ENCODE peak calls at places on chromosomes 2 and 18, in four cellular contexts. One of them, this sample, is unnamed.

GRCh38 chr2:32058130-32058529 is 5.2 kb upstream of the SPAST start:
- DNase-seq in HFF-Myc: no peak
- DNase-seq in nephron progenitor cell: no peak
- DNase-seq in SHP77: no peak
- DNase-seq in this sample: no peak

GRCh38 chr2:162629085-162629484 is 209.5 kb downstream of the KCNH7 start:
- DNase-seq in HFF-Myc: no peak
- DNase-seq in nephron progenitor cell: no peak
- DNase-seq in SHP77: no peak
- DNase-seq in this sample: no peak

GRCh38 chr2:221501210-221501882 is 70.8 kb downstream of the EPHA4 start:
- DNase-seq in HFF-Myc: no peak
- DNase-seq in nephron progenitor cell: no peak
- DNase-seq in SHP77: no peak
- DNase-seq in this sample: peak; percentile 54

GRCh38 chr2:176818653-176819052 is 393.9 kb upstream of the HNRNPA3 start:
- DNase-seq in HFF-Myc: no peak
- DNase-seq in nephron progenitor cell: peak; percentile 16
- DNase-seq in SHP77: no peak
- DNase-seq in this sample: no peak

GRCh38 chr18:74328196-74328595 is 12.6 kb downstream of the C18orf63 start:
- DNase-seq in HFF-Myc: peak; percentile 37
- DNase-seq in nephron progenitor cell: no peak
- DNase-seq in SHP77: no peak
- DNase-seq in this sample: no peak

GRCh38 chr2:16226942-16227664 is 286.8 kb downstream of the MYCN start:
- DNase-seq in HFF-Myc: no peak
- DNase-seq in nephron progenitor cell: no peak
- DNase-seq in SHP77: no peak
- DNase-seq in this sample: no peak

GRCh38 chr2:101762451-101763171 is 65.1 kb downstream of the MAP4K4 start:
- DNase-seq in HFF-Myc: no peak
- DNase-seq in nephron progenitor cell: no peak
- DNase-seq in SHP77: no peak
- DNase-seq in this sample: no peak

GRCh38 chr2:224183086-224183485 is 144.0 kb upstream of the SERPINE2 start:
- DNase-seq in HFF-Myc: no peak
- DNase-seq in nephron progenitor cell: no peak
- DNase-seq in SHP77: no peak
- DNase-seq in this sample: no peak

GRCh38 chr2:133705287-133705686 is 137.0 kb upstream of the NCKAP5 start:
- DNase-seq in HFF-Myc: no peak
- DNase-seq in nephron progenitor cell: no peak
- DNase-seq in SHP77: no peak
- DNase-seq in this sample: no peak

GRCh38 chr2:226123307-226123706 is 676.3 kb downstream of the IRS1 start:
- DNase-seq in HFF-Myc: no peak
- DNase-seq in nephron progenitor cell: no peak
- DNase-seq in SHP77: no peak
- DNase-seq in this sample: no peak

GRCh38 chr2:111119004-111119846 is 1.5 kb upstream of the BCL2L11 start:
- DNase-seq in HFF-Myc: no peak
- DNase-seq in nephron progenitor cell: peak; percentile 38
- DNase-seq in SHP77: no peak
- DNase-seq in this sample: no peak

GRCh38 chr2:224466315-224466714 is 64.4 kb upstream of the FAM124B start:
- DNase-seq in HFF-Myc: no peak
- DNase-seq in nephron progenitor cell: no peak
- DNase-seq in SHP77: no peak
- DNase-seq in this sample: no peak

GRCh38 chr18:32929213-32929612 is 156.4 kb upstream of the KLHL14 start:
- DNase-seq in HFF-Myc: no peak
- DNase-seq in nephron progenitor cell: no peak
- DNase-seq in SHP77: no peak
- DNase-seq in this sample: no peak

GRCh38 chr2:11767779-11768178 is 21.3 kb downstream of the LPIN1 start:
- DNase-seq in HFF-Myc: no peak
- DNase-seq in nephron progenitor cell: no peak
- DNase-seq in SHP77: no peak
- DNase-seq in this sample: no peak

GRCh38 chr18:10247402-10248117 is 206.9 kb upstream of the APCDD1 start:
- DNase-seq in HFF-Myc: no peak
- DNase-seq in nephron progenitor cell: no peak
- DNase-seq in SHP77: no peak
- DNase-seq in this sample: no peak

GRCh38 chr18:44392933-44393332 is 287.8 kb upstream of the SETBP1 start:
- DNase-seq in HFF-Myc: no peak
- DNase-seq in nephron progenitor cell: no peak
- DNase-seq in SHP77: no peak
- DNase-seq in this sample: no peak

GRCh38 chr2:128797937-128798336 is 479.3 kb upstream of the HS6ST1 start:
- DNase-seq in HFF-Myc: no peak
- DNase-seq in nephron progenitor cell: no peak
- DNase-seq in SHP77: no peak
- DNase-seq in this sample: no peak

GRCh38 chr2:207252979-207253640 is 87.4 kb upstream of the KLF7 start:
- DNase-seq in HFF-Myc: no peak
- DNase-seq in nephron progenitor cell: no peak
- DNase-seq in SHP77: peak; percentile 46
- DNase-seq in this sample: no peak

GRCh38 chr2:200812122-200813022 is 662 bp downstream of the BZW1 start:
- DNase-seq in HFF-Myc: no peak
- DNase-seq in nephron progenitor cell: peak; percentile 82
- DNase-seq in SHP77: peak; percentile 18
- DNase-seq in this sample: no peak

GRCh38 chr2:192307530-192307929 is 112.8 kb upstream of the TMEFF2 start:
- DNase-seq in HFF-Myc: no peak
- DNase-seq in nephron progenitor cell: no peak
- DNase-seq in SHP77: no peak
- DNase-seq in this sample: no peak

GRCh38 chr2:157349949-157350510 is 24.4 kb upstream of the ERMN start:
- DNase-seq in HFF-Myc: no peak
- DNase-seq in nephron progenitor cell: no peak
- DNase-seq in SHP77: no peak
- DNase-seq in this sample: no peak

GRCh38 chr2:96108578-96109561 is 7.5 kb downstream of the ADRA2B start:
- DNase-seq in HFF-Myc: no peak
- DNase-seq in nephron progenitor cell: peak; percentile 70
- DNase-seq in SHP77: no peak
- DNase-seq in this sample: no peak